ENCODE peak calls at places on chromosomes 5 and 9, in five cellular contexts. One of them, this sample, is unnamed.

GRCh38 chr9:135704366-135704947 is 2.5 kb downstream of the KCNT1 start:
- DNase-seq in NCI-H510A treated with DMSO at 0.1 percent for 48 hours: no peak
- DNase-seq in stimulated activated CD4-positive, alpha-beta T cell treated with anti-CD3 and anti-CD28 coated beads, Interleukin-12 subunit alpha, Interleukin-12 subunit beta, amount 100 ng/mL, for 4 hours: no peak
- DNase-seq in psoas muscle: no peak
- DNase-seq in DMS153: no peak
- DNase-seq in this sample: no peak

GRCh38 chr9:113695901-113696300 is 180.2 kb upstream of the ZNF618 start:
- DNase-seq in DMS153: no peak
- DNase-seq in psoas muscle: no peak
- DNase-seq in NCI-H510A treated with DMSO at 0.1 percent for 48 hours: no peak
- DNase-seq in stimulated activated CD4-positive, alpha-beta T cell treated with anti-CD3 and anti-CD28 coated beads, Interleukin-12 subunit alpha, Interleukin-12 subunit beta, amount 100 ng/mL, for 4 hours: no peak
- DNase-seq in this sample: no peak

GRCh38 chr9:137129089-137129455 is 9.9 kb upstream of the GRIN1 start:
- DNase-seq in DMS153: no peak
- DNase-seq in NCI-H510A treated with DMSO at 0.1 percent for 48 hours: no peak
- DNase-seq in stimulated activated CD4-positive, alpha-beta T cell treated with anti-CD3 and anti-CD28 coated beads, Interleukin-12 subunit alpha, Interleukin-12 subunit beta, amount 100 ng/mL, for 4 hours: no peak
- DNase-seq in psoas muscle: no peak
- DNase-seq in this sample: no peak

GRCh38 chr9:117555964-117556629 is 141.2 kb upstream of the ASTN2 start:
- DNase-seq in stimulated activated CD4-positive, alpha-beta T cell treated with anti-CD3 and anti-CD28 coated beads, Interleukin-12 subunit alpha, Interleukin-12 subunit beta, amount 100 ng/mL, for 4 hours: peak
- DNase-seq in NCI-H510A treated with DMSO at 0.1 percent for 48 hours: peak
- DNase-seq in DMS153: peak
- DNase-seq in psoas muscle: peak
- DNase-seq in this sample: peak

GRCh38 chr5:96880402-96881164 is 4.3 kb downstream of the ERAP2 start:
- DNase-seq in psoas muscle: no peak
- DNase-seq in NCI-H510A treated with DMSO at 0.1 percent for 48 hours: no peak
- DNase-seq in stimulated activated CD4-positive, alpha-beta T cell treated with anti-CD3 and anti-CD28 coated beads, Interleukin-12 subunit alpha, Interleukin-12 subunit beta, amount 100 ng/mL, for 4 hours: no peak
- DNase-seq in DMS153: no peak
- DNase-seq in this sample: no peak

GRCh38 chr9:83280259-83280658 is 217.3 kb upstream of the RASEF start:
- DNase-seq in DMS153: no peak
- DNase-seq in stimulated activated CD4-positive, alpha-beta T cell treated with anti-CD3 and anti-CD28 coated beads, Interleukin-12 subunit alpha, Interleukin-12 subunit beta, amount 100 ng/mL, for 4 hours: no peak
- DNase-seq in psoas muscle: no peak
- DNase-seq in NCI-H510A treated with DMSO at 0.1 percent for 48 hours: no peak
- DNase-seq in this sample: no peak

GRCh38 chr9:4490705-4491620 is 695 bp downstream of the SLC1A1 start:
- DNase-seq in NCI-H510A treated with DMSO at 0.1 percent for 48 hours: no peak
- DNase-seq in DMS153: no peak
- DNase-seq in stimulated activated CD4-positive, alpha-beta T cell treated with anti-CD3 and anti-CD28 coated beads, Interleukin-12 subunit alpha, Interleukin-12 subunit beta, amount 100 ng/mL, for 4 hours: no peak
- DNase-seq in psoas muscle: peak
- DNase-seq in this sample: no peak

GRCh38 chr9:89254773-89255125 is 56.2 kb upstream of the CKS2 start:
- DNase-seq in DMS153: no peak
- DNase-seq in stimulated activated CD4-positive, alpha-beta T cell treated with anti-CD3 and anti-CD28 coated beads, Interleukin-12 subunit alpha, Interleukin-12 subunit beta, amount 100 ng/mL, for 4 hours: no peak
- DNase-seq in psoas muscle: no peak
- DNase-seq in NCI-H510A treated with DMSO at 0.1 percent for 48 hours: no peak
- DNase-seq in this sample: no peak

GRCh38 chr5:1971944-1972343 is 89.2 kb upstream of the IRX4 start:
- DNase-seq in NCI-H510A treated with DMSO at 0.1 percent for 48 hours: no peak
- DNase-seq in psoas muscle: no peak
- DNase-seq in DMS153: no peak
- DNase-seq in stimulated activated CD4-positive, alpha-beta T cell treated with anti-CD3 and anti-CD28 coated beads, Interleukin-12 subunit alpha, Interleukin-12 subunit beta, amount 100 ng/mL, for 4 hours: no peak
- DNase-seq in this sample: no peak

GRCh38 chr5:115702025-115702424 is 76.2 kb upstream of the TMED7 start:
- DNase-seq in NCI-H510A treated with DMSO at 0.1 percent for 48 hours: no peak
- DNase-seq in stimulated activated CD4-positive, alpha-beta T cell treated with anti-CD3 and anti-CD28 coated beads, Interleukin-12 subunit alpha, Interleukin-12 subunit beta, amount 100 ng/mL, for 4 hours: no peak
- DNase-seq in psoas muscle: no peak
- DNase-seq in DMS153: no peak
- DNase-seq in this sample: no peak

GRCh38 chr5:69414885-69415583 is at the start of gene MARVELD2:
- DNase-seq in stimulated activated CD4-positive, alpha-beta T cell treated with anti-CD3 and anti-CD28 coated beads, Interleukin-12 subunit alpha, Interleukin-12 subunit beta, amount 100 ng/mL, for 4 hours: peak
- DNase-seq in psoas muscle: peak
- DNase-seq in NCI-H510A treated with DMSO at 0.1 percent for 48 hours: peak
- DNase-seq in DMS153: peak
- DNase-seq in this sample: peak

GRCh38 chr9:113636165-113636564 is 172.6 kb downstream of the RGS3 start:
- DNase-seq in stimulated activated CD4-positive, alpha-beta T cell treated with anti-CD3 and anti-CD28 coated beads, Interleukin-12 subunit alpha, Interleukin-12 subunit beta, amount 100 ng/mL, for 4 hours: no peak
- DNase-seq in NCI-H510A treated with DMSO at 0.1 percent for 48 hours: no peak
- DNase-seq in psoas muscle: no peak
- DNase-seq in DMS153: no peak
- DNase-seq in this sample: no peak

GRCh38 chr9:77807295-77807694 is 159.2 kb upstream of the GNA14 start:
- DNase-seq in psoas muscle: no peak
- DNase-seq in NCI-H510A treated with DMSO at 0.1 percent for 48 hours: no peak
- DNase-seq in DMS153: no peak
- DNase-seq in stimulated activated CD4-positive, alpha-beta T cell treated with anti-CD3 and anti-CD28 coated beads, Interleukin-12 subunit alpha, Interleukin-12 subunit beta, amount 100 ng/mL, for 4 hours: no peak
- DNase-seq in this sample: no peak

GRCh38 chr5:16983022-16983639 is 47.0 kb upstream of the MYO10 start:
- DNase-seq in NCI-H510A treated with DMSO at 0.1 percent for 48 hours: no peak
- DNase-seq in psoas muscle: no peak
- DNase-seq in DMS153: no peak
- DNase-seq in stimulated activated CD4-positive, alpha-beta T cell treated with anti-CD3 and anti-CD28 coated beads, Interleukin-12 subunit alpha, Interleukin-12 subunit beta, amount 100 ng/mL, for 4 hours: no peak
- DNase-seq in this sample: no peak

GRCh38 chr5:128038641-128039040 is 44.9 kb upstream of the SLC12A2 start:
- DNase-seq in DMS153: no peak
- DNase-seq in NCI-H510A treated with DMSO at 0.1 percent for 48 hours: no peak
- DNase-seq in psoas muscle: no peak
- DNase-seq in stimulated activated CD4-positive, alpha-beta T cell treated with anti-CD3 and anti-CD28 coated beads, Interleukin-12 subunit alpha, Interleukin-12 subunit beta, amount 100 ng/mL, for 4 hours: no peak
- DNase-seq in this sample: no peak

GRCh38 chr5:1014346-1014745 is 5.7 kb downstream of the NKD2 start:
- DNase-seq in DMS153: no peak
- DNase-seq in psoas muscle: peak
- DNase-seq in stimulated activated CD4-positive, alpha-beta T cell treated with anti-CD3 and anti-CD28 coated beads, Interleukin-12 subunit alpha, Interleukin-12 subunit beta, amount 100 ng/mL, for 4 hours: no peak
- DNase-seq in NCI-H510A treated with DMSO at 0.1 percent for 48 hours: no peak
- DNase-seq in this sample: no peak

GRCh38 chr5:145483211-145483610 is 351.9 kb downstream of the PRELID2 start:
- DNase-seq in NCI-H510A treated with DMSO at 0.1 percent for 48 hours: no peak
- DNase-seq in psoas muscle: no peak
- DNase-seq in DMS153: no peak
- DNase-seq in stimulated activated CD4-positive, alpha-beta T cell treated with anti-CD3 and anti-CD28 coated beads, Interleukin-12 subunit alpha, Interleukin-12 subunit beta, amount 100 ng/mL, for 4 hours: no peak
- DNase-seq in this sample: no peak

GRCh38 chr9:134991808-134992754 is 74.4 kb upstream of the FCN1 start:
- DNase-seq in NCI-H510A treated with DMSO at 0.1 percent for 48 hours: no peak
- DNase-seq in stimulated activated CD4-positive, alpha-beta T cell treated with anti-CD3 and anti-CD28 coated beads, Interleukin-12 subunit alpha, Interleukin-12 subunit beta, amount 100 ng/mL, for 4 hours: no peak
- DNase-seq in psoas muscle: no peak
- DNase-seq in DMS153: no peak
- DNase-seq in this sample: no peak

GRCh38 chr9:110131499-110131898 is 76.5 kb downstream of the C9orf152 start:
- DNase-seq in NCI-H510A treated with DMSO at 0.1 percent for 48 hours: no peak
- DNase-seq in stimulated activated CD4-positive, alpha-beta T cell treated with anti-CD3 and anti-CD28 coated beads, Interleukin-12 subunit alpha, Interleukin-12 subunit beta, amount 100 ng/mL, for 4 hours: no peak
- DNase-seq in DMS153: no peak
- DNase-seq in psoas muscle: no peak
- DNase-seq in this sample: no peak

GRCh38 chr9:91536211-91536691 is 112.6 kb upstream of the NFIL3 start:
- DNase-seq in psoas muscle: no peak
- DNase-seq in DMS153: peak
- DNase-seq in NCI-H510A treated with DMSO at 0.1 percent for 48 hours: peak
- DNase-seq in stimulated activated CD4-positive, alpha-beta T cell treated with anti-CD3 and anti-CD28 coated beads, Interleukin-12 subunit alpha, Interleukin-12 subunit beta, amount 100 ng/mL, for 4 hours: no peak
- DNase-seq in this sample: no peak

GRCh38 chr9:23644906-23645305 is 181.1 kb downstream of the ELAVL2 start:
- DNase-seq in DMS153: no peak
- DNase-seq in psoas muscle: no peak
- DNase-seq in stimulated activated CD4-positive, alpha-beta T cell treated with anti-CD3 and anti-CD28 coated beads, Interleukin-12 subunit alpha, Interleukin-12 subunit beta, amount 100 ng/mL, for 4 hours: no peak
- DNase-seq in NCI-H510A treated with DMSO at 0.1 percent for 48 hours: no peak
- DNase-seq in this sample: no peak

GRCh38 chr9:120424248-120424647 is 155.7 kb downstream of the CDK5RAP2 start:
- DNase-seq in psoas muscle: no peak
- DNase-seq in NCI-H510A treated with DMSO at 0.1 percent for 48 hours: no peak
- DNase-seq in DMS153: no peak
- DNase-seq in stimulated activated CD4-positive, alpha-beta T cell treated with anti-CD3 and anti-CD28 coated beads, Interleukin-12 subunit alpha, Interleukin-12 subunit beta, amount 100 ng/mL, for 4 hours: no peak
- DNase-seq in this sample: no peak

GRCh38 chr9:126438757-126439401 is 112.2 kb downstream of the MVB12B start:
- DNase-seq in NCI-H510A treated with DMSO at 0.1 percent for 48 hours: no peak
- DNase-seq in DMS153: no peak
- DNase-seq in psoas muscle: no peak
- DNase-seq in stimulated activated CD4-positive, alpha-beta T cell treated with anti-CD3 and anti-CD28 coated beads, Interleukin-12 subunit alpha, Interleukin-12 subunit beta, amount 100 ng/mL, for 4 hours: no peak
- DNase-seq in this sample: no peak

GRCh38 chr9:126625329-126626116 is 11.8 kb downstream of the LMX1B start:
- DNase-seq in psoas muscle: no peak
- DNase-seq in NCI-H510A treated with DMSO at 0.1 percent for 48 hours: no peak
- DNase-seq in stimulated activated CD4-positive, alpha-beta T cell treated with anti-CD3 and anti-CD28 coated beads, Interleukin-12 subunit alpha, Interleukin-12 subunit beta, amount 100 ng/mL, for 4 hours: no peak
- DNase-seq in DMS153: no peak
- DNase-seq in this sample: no peak

GRCh38 chr5:66113160-66113559 is 30.9 kb upstream of the SREK1 start:
- DNase-seq in stimulated activated CD4-positive, alpha-beta T cell treated with anti-CD3 and anti-CD28 coated beads, Interleukin-12 subunit alpha, Interleukin-12 subunit beta, amount 100 ng/mL, for 4 hours: no peak
- DNase-seq in psoas muscle: no peak
- DNase-seq in NCI-H510A treated with DMSO at 0.1 percent for 48 hours: no peak
- DNase-seq in DMS153: no peak
- DNase-seq in this sample: no peak

GRCh38 chr9:93007529-93008058 is 50.9 kb upstream of the SUSD3 start:
- DNase-seq in psoas muscle: no peak
- DNase-seq in stimulated activated CD4-positive, alpha-beta T cell treated with anti-CD3 and anti-CD28 coated beads, Interleukin-12 subunit alpha, Interleukin-12 subunit beta, amount 100 ng/mL, for 4 hours: no peak
- DNase-seq in NCI-H510A treated with DMSO at 0.1 percent for 48 hours: no peak
- DNase-seq in DMS153: no peak
- DNase-seq in this sample: no peak

GRCh38 chr9:78133751-78134150 is 102.1 kb upstream of the CEP78 start:
- DNase-seq in psoas muscle: no peak
- DNase-seq in NCI-H510A treated with DMSO at 0.1 percent for 48 hours: no peak
- DNase-seq in stimulated activated CD4-positive, alpha-beta T cell treated with anti-CD3 and anti-CD28 coated beads, Interleukin-12 subunit alpha, Interleukin-12 subunit beta, amount 100 ng/mL, for 4 hours: no peak
- DNase-seq in DMS153: no peak
- DNase-seq in this sample: no peak

This sample was measured in LNCaP clone FGC.